ENCODE peak calls at places on chromosomes 16 and 17, in eight cellular contexts. J is Right ventricle myocardium superior, Q is fibroblast of the aortic adventitia, T is NAMALWA, K is psoas muscle, G is neural progenitor cell, I is activated T-helper 1 cell treated with Interleukin-2 at 50 U/mL for 16 hours, N is NCI-H2081. P is an unnamed sample.

GRCh38 chr17:30323262-30323894 is 10.5 kb downstream of the TMIGD1 start:
- DNase-seq in N (peak), T (peak), G (no peak), Q (no peak), K (no peak), J (no peak), I (peak), P (peak)

GRCh38 chr17:82243648-82244412 is 15.0 kb downstream of the SLC16A3 start:
- DNase-seq in Q (no peak), N (no peak), I (no peak), T (no peak), G (no peak), J (no peak), K (no peak), P (no peak)

GRCh38 chr17:76022973-76023899 is 3.9 kb downstream of the EVPL start:
- DNase-seq in I (no peak), Q (no peak), G (no peak), T (no peak), J (no peak), N (no peak), K (no peak), P (no peak)

GRCh38 chr17:42518755-42519545 is 17.1 kb upstream of the NAGLU start:
- DNase-seq in K (no peak), Q (peak), N (peak), G (no peak), T (no peak), J (peak), I (no peak), P (peak)

GRCh38 chr16:86608301-86608747 is 30.0 kb downstream of the FOXL1 start:
- DNase-seq in K (no peak), Q (no peak), I (no peak), G (no peak), N (no peak), J (no peak), T (no peak), P (peak)

GRCh38 chr17:27296427-27296979 is 2.6 kb downstream of the WSB1 start:
- DNase-seq in T (no peak), Q (peak), I (no peak), G (no peak), K (no peak), N (no peak), J (no peak), P (peak)

GRCh38 chr17:46943511-46944393 is 20.8 kb downstream of the GOSR2 start:
- DNase-seq in N (no peak), I (no peak), Q (peak), T (no peak), J (peak), G (peak), K (no peak), P (no peak)

GRCh38 chr16:56610609-56611111 is 2.3 kb downstream of the MT2A start:
- DNase-seq in T (no peak), N (no peak), I (no peak), J (no peak), K (no peak), G (no peak), Q (peak), P (no peak)

GRCh38 chr17:62749926-62750325 is 58.2 kb downstream of the MARCHF10 start:
- DNase-seq in N (no peak), I (no peak), J (no peak), Q (no peak), G (no peak), T (no peak), K (no peak), P (no peak)

GRCh38 chr17:57739402-57740224 is 5.5 kb downstream of the CCDC182 start:
- DNase-seq in N (peak), T (peak), J (no peak), I (no peak), Q (no peak), G (peak), K (no peak), P (peak)

GRCh38 chr17:19664821-19665181 is 16.2 kb downstream of the ALDH3A2 start:
- DNase-seq in G (no peak), J (no peak), K (no peak), I (no peak), T (no peak), Q (no peak), N (no peak), P (no peak)

GRCh38 chr17:29291163-29291752 is 2.7 kb downstream of the NUFIP2 start:
- DNase-seq in N (peak), J (no peak), T (peak), G (peak), Q (peak), I (no peak), K (no peak), P (peak)

GRCh38 chr16:67857547-67858233 is 10.2 kb upstream of the CENPT start:
- DNase-seq in N (peak), G (no peak), T (no peak), Q (peak), J (peak), K (peak), I (no peak), P (peak)

GRCh38 chr16:17245727-17246576 is 224.8 kb downstream of the XYLT1 start:
- DNase-seq in I (no peak), K (no peak), Q (no peak), T (no peak), G (peak), N (no peak), J (no peak), P (no peak)

GRCh38 chr17:72563952-72564351 is 443.1 kb downstream of the SOX9 start:
- DNase-seq in G (no peak), Q (no peak), I (no peak), T (no peak), N (no peak), J (no peak), K (no peak), P (no peak)

GRCh38 chr17:3944485-3945388 is 19.5 kb downstream of the ATP2A3 start:
- DNase-seq in G (peak), J (peak), K (peak), Q (peak), T (peak), I (no peak), N (no peak), P (peak)

GRCh38 chr16:71894229-71894920 is 956 bp upstream of the IST1 start:
- DNase-seq in T (peak), J (peak), Q (peak), G (peak), K (peak), N (peak), I (peak), P (peak)

GRCh38 chr16:25063865-25064264 is 47.7 kb upstream of the LCMT1 start:
- DNase-seq in N (no peak), K (no peak), G (no peak), I (no peak), Q (peak), T (no peak), J (no peak), P (no peak)

GRCh38 chr16:29760567-29761279 is 14.9 kb upstream of the C16orf54 start:
- DNase-seq in N (no peak), T (no peak), J (no peak), G (no peak), K (no peak), Q (no peak), I (no peak), P (no peak)

GRCh38 chr17:57121308-57122042 is 36.4 kb downstream of the AKAP1 start:
- DNase-seq in T (peak), Q (peak), J (peak), G (peak), N (peak), I (no peak), K (no peak), P (peak)

GRCh38 chr17:82348434-82348833 is 10.6 kb upstream of the TEX19 start:
- DNase-seq in N (no peak), I (no peak), T (no peak), Q (no peak), J (peak), K (no peak), G (no peak), P (no peak)

GRCh38 chr17:7857724-7858486 is at the start of gene CYB5D1:
- DNase-seq in Q (peak), K (peak), T (peak), J (peak), I (peak), G (peak), N (peak), P (peak)

GRCh38 chr17:60743812-60744211 is 66.2 kb downstream of the BCAS3 start:
- DNase-seq in G (no peak), J (no peak), N (no peak), Q (peak), I (no peak), T (no peak), K (no peak), P (no peak)

GRCh38 chr17:17681187-17681743 is at the start of gene RAI1:
- DNase-seq in J (peak), T (peak), K (peak), N (peak), Q (peak), G (peak), I (peak), P (peak)

GRCh38 chr16:3690991-3691720 is 26.2 kb downstream of the TRAP1 start:
- DNase-seq in I (no peak), N (no peak), K (peak), T (no peak), J (no peak), Q (no peak), G (no peak), P (no peak)

GRCh38 chr17:82959242-82959930 is 119.6 kb upstream of the ZNF750 start:
- DNase-seq in T (no peak), J (no peak), K (peak), N (no peak), Q (no peak), G (no peak), I (no peak), P (no peak)

GRCh38 chr17:8629371-8630226 is 926 bp downstream of the MYH10 start:
- DNase-seq in G (peak), N (no peak), J (peak), I (no peak), Q (no peak), K (peak), T (peak), P (peak)

GRCh38 chr16:84775262-84775810 is 44.4 kb upstream of the CRISPLD2 start:
- DNase-seq in G (no peak), I (no peak), K (no peak), J (no peak), N (no peak), Q (no peak), T (no peak), P (no peak)

GRCh38 chr17:28686296-28686695 is 24.3 kb downstream of the SUPT6H start:
- DNase-seq in J (no peak), Q (no peak), G (no peak), T (no peak), N (no peak), I (no peak), K (no peak), P (no peak)